ENCODE peak calls at places on chromosomes 3 and 15, in six cellular contexts. H is LoVo; Y is CD4-positive, CD25-positive, alpha-beta regulatory T cell; P is tibial artery; F is dermis blood vessel endothelial cell; D is T-helper 9 cell. R is an unnamed sample.

GRCh38 chr15:89078831-89079810 is 9.1 kb upstream of the ABHD2 start:
- DNase-seq in F (no peak), H (no peak), P (no peak), D (no peak), Y (no peak), R (no peak)

GRCh38 chr15:63407612-63408011 is 26.0 kb upstream of the CA12 start:
- DNase-seq in H (peak), P (no peak), Y (no peak), D (no peak), F (peak), R (no peak)

GRCh38 chr3:30620402-30621360 is 14.3 kb downstream of the TGFBR2 start:
- DNase-seq in F (no peak), H (no peak), P (no peak), Y (no peak), D (no peak), R (no peak)

GRCh38 chr3:126419151-126419703 is 24.5 kb downstream of the CFAP100 start:
- DNase-seq in P (no peak), D (no peak), F (no peak), H (no peak), Y (no peak), R (no peak)

GRCh38 chr3:24850245-24850644 is 355.6 kb upstream of the THRB start:
- DNase-seq in D (no peak), P (no peak), H (no peak), Y (no peak), F (no peak), R (no peak)

GRCh38 chr3:171788546-171789351 is 21.5 kb downstream of the PLD1 start:
- DNase-seq in H (peak), P (no peak), F (peak), D (no peak), Y (no peak), R (no peak)

GRCh38 chr3:186121271-186121670 is 12.4 kb upstream of the ETV5 start:
- DNase-seq in F (no peak), Y (no peak), P (no peak), D (no peak), H (no peak), R (no peak)

GRCh38 chr3:161293381-161293780 is 72.3 kb downstream of the NMD3 start:
- DNase-seq in H (no peak), F (no peak), Y (no peak), P (no peak), D (no peak), R (no peak)

GRCh38 chr3:98809561-98809960 is 46.4 kb downstream of the ST3GAL6 start:
- DNase-seq in F (peak), Y (no peak), D (no peak), H (no peak), P (no peak), R (no peak)

GRCh38 chr3:118987466-118987865 is 47.2 kb downstream of the IGSF11 start:
- DNase-seq in D (no peak), P (peak), F (no peak), H (no peak), Y (no peak), R (no peak)

GRCh38 chr3:112689989-112690388 is 49.0 kb upstream of the CCDC80 start:
- DNase-seq in P (no peak), D (no peak), Y (no peak), F (no peak), H (no peak), R (no peak)

GRCh38 chr3:45666729-45667440 is 22.3 kb upstream of the SACM1L start:
- DNase-seq in P (peak), H (no peak), Y (no peak), D (no peak), F (peak), R (no peak)

GRCh38 chr3:15342945-15343344 is 10.6 kb upstream of the SH3BP5 start:
- DNase-seq in D (no peak), F (no peak), H (no peak), P (no peak), Y (no peak), R (no peak)

R was measured in Caki2.